ENCODE peak calls at places on chromosomes 4 and X, in ten cellular contexts. B, T, K, P, E, J, W, C, A and O are unnamed samples.

GRCh38 chrX:78527263-78527662 is 131.9 kb downstream of the RTL3 start:
- DNase-seq in B (no peak), T (no peak), K (peak; percentile 80), P (no peak), E (peak; percentile 43), J (no peak), W (peak; percentile 15), C (no peak), A (no peak), O (no peak)

GRCh38 chrX:22433292-22434070 is 160.8 kb downstream of the CBLL2 start:
- DNase-seq in B (no peak), T (no peak), K (no peak), P (no peak), E (no peak), J (no peak), W (no peak), C (no peak), A (no peak), O (no peak)

GRCh38 chrX:54066841-54067240 is 22.6 kb upstream of the PHF8 start:
- DNase-seq in B (no peak), T (no peak), K (peak; percentile 78), P (no peak), E (peak; percentile 33), J (no peak), W (no peak), C (no peak), A (no peak), O (no peak)

GRCh38 chrX:143634701-143635442 is 1.0 kb downstream of the SLITRK4 start:
- DNase-seq in B (no peak), T (no peak), K (no peak), P (no peak), E (no peak), J (peak; percentile 8), W (no peak), C (peak; percentile 54), A (peak; percentile 24), O (no peak)

GRCh38 chrX:153829799-153830631 is at the start of gene PDZD4:
- DNase-seq in B (no peak), T (no peak), K (peak; percentile 9), P (peak; percentile 28), E (no peak), J (no peak), W (no peak), C (no peak), A (no peak), O (no peak)

GRCh38 chr4:153346563-153346962 is 2.1 kb downstream of the MND1 start:
- DNase-seq in B (no peak), T (no peak), K (no peak), P (no peak), E (no peak), J (no peak), W (no peak), C (no peak), A (no peak), O (no peak)

GRCh38 chrX:13059676-13060499 is 15.5 kb upstream of the FAM9C start:
- DNase-seq in B (no peak), T (no peak), K (peak; percentile 37), P (no peak), E (no peak), J (no peak), W (no peak), C (no peak), A (no peak), O (no peak)

GRCh38 chr4:92012899-92013867 is 290.6 kb upstream of the GRID2 start:
- DNase-seq in B (no peak), T (no peak), K (no peak), P (no peak), E (no peak), J (no peak), W (no peak), C (no peak), A (peak; percentile 20), O (no peak)

GRCh38 chr4:25486171-25486570 is 109.1 kb downstream of the ANAPC4 start:
- DNase-seq in B (no peak), T (no peak), K (no peak), P (no peak), E (peak; percentile 49), J (no peak), W (no peak), C (no peak), A (no peak), O (no peak)

GRCh38 chr4:4396628-4397440 is 9.9 kb downstream of the NSG1 start:
- DNase-seq in B (no peak), T (no peak), K (no peak), P (no peak), E (no peak), J (no peak), W (no peak), C (no peak), A (no peak), O (no peak)

GRCh38 chr4:39062094-39062493 is at the start of gene KLHL5:
- DNase-seq in B (no peak), T (no peak), K (peak; percentile 28), P (peak; percentile 17), E (peak; percentile 41), J (no peak), W (no peak), C (no peak), A (no peak), O (no peak)